ENCODE peak calls at places on chromosomes 4 and X, in five cellular contexts. U is NAMALWA, L is NCI-H526 treated with DMSO at 0.1 percent for 48 hours, N is WERI-Rb-1, J is mesendoderm. Q is an unnamed sample.

GRCh38 chr4:101155368-101155767 is 192.0 kb downstream of the PPP3CA start:
- DNase-seq in U (no peak), L (no peak), N (no peak), J (peak), Q (no peak)

GRCh38 chrX:107714196-107714811 is 61.3 kb downstream of the TSC22D3 start:
- DNase-seq in U (no peak), L (no peak), N (no peak), J (no peak), Q (no peak)

GRCh38 chr4:172953896-172954568 is 214.6 kb upstream of the GALNT7 start:
- DNase-seq in U (no peak), L (no peak), N (no peak), J (no peak), Q (no peak)

GRCh38 chrX:106649523-106650428 is 38.0 kb downstream of the RADX start:
- DNase-seq in U (no peak), L (no peak), N (no peak), J (no peak), Q (no peak)

GRCh38 chr4:165210566-165210965 is 3.2 kb downstream of the KLHL2 start:
- DNase-seq in U (peak), L (peak), N (no peak), J (no peak), Q (no peak)

GRCh38 chr4:80361329-80361900 is 25.9 kb downstream of the CFAP299 start:
- DNase-seq in U (peak), L (no peak), N (no peak), J (peak), Q (peak)

GRCh38 chrX:5869786-5870185 is 358.9 kb downstream of the NLGN4X start:
- DNase-seq in U (no peak), L (no peak), N (no peak), J (no peak), Q (no peak)

GRCh38 chrX:35798042-35798441 is at the start of gene MAGEB16:
- DNase-seq in U (no peak), L (no peak), N (no peak), J (no peak), Q (no peak)

GRCh38 chr4:27360651-27361347 is 500.2 kb downstream of the STIM2 start:
- DNase-seq in U (no peak), L (no peak), N (no peak), J (peak), Q (no peak)

GRCh38 chr4:56907489-56908205 is at the start of gene REST:
- DNase-seq in U (peak), L (peak), N (peak), J (peak), Q (peak)

GRCh38 chr4:76209876-76210275 is 3.7 kb downstream of the SCARB2 start:
- DNase-seq in U (no peak), L (no peak), N (no peak), J (no peak), Q (no peak)

GRCh38 chr4:163816494-163816893 is 322.0 kb downstream of the TMA16 start:
- DNase-seq in U (peak), L (no peak), N (no peak), J (peak), Q (peak)

GRCh38 chrX:37685452-37686347 is at the start of gene XK:
- DNase-seq in U (peak), L (peak), N (no peak), J (peak), Q (no peak)

GRCh38 chr4:8241895-8242696 is 27.5 kb upstream of the HTRA3 start:
- DNase-seq in U (peak), L (peak), N (peak), J (peak), Q (no peak)

GRCh38 chrX:13662537-13662841 is 9.5 kb downstream of the TCEANC start:
- DNase-seq in U (no peak), L (no peak), N (no peak), J (no peak), Q (no peak)

GRCh38 chr4:98470366-98470765 is 188.0 kb downstream of the TSPAN5 start:
- DNase-seq in U (no peak), L (no peak), N (no peak), J (no peak), Q (no peak)

GRCh38 chrX:87409113-87409841 is 108.3 kb upstream of the KLHL4 start:
- DNase-seq in U (no peak), L (no peak), N (no peak), J (peak), Q (no peak)

GRCh38 chr4:4501678-4502077 is 40.2 kb downstream of the STX18 start:
- DNase-seq in U (no peak), L (no peak), N (no peak), J (no peak), Q (no peak)

GRCh38 chr4:137393043-137393442 is 139.3 kb downstream of the PCDH18 start:
- DNase-seq in U (no peak), L (no peak), N (peak), J (peak), Q (no peak)

GRCh38 chr4:82284475-82284857 is 89.3 kb downstream of the HNRNPD start:
- DNase-seq in U (no peak), L (no peak), N (no peak), J (no peak), Q (no peak)

GRCh38 chrX:131861088-131861787 is 161.9 kb upstream of the STK26 start:
- DNase-seq in U (no peak), L (no peak), N (no peak), J (no peak), Q (no peak)

GRCh38 chr4:127788517-127788916 is 6.4 kb downstream of the HSPA4L start:
- DNase-seq in U (peak), L (no peak), N (no peak), J (peak), Q (no peak)

GRCh38 chrX:17413228-17413627 is 38.2 kb downstream of the NHS start:
- DNase-seq in U (no peak), L (no peak), N (no peak), J (no peak), Q (no peak)

GRCh38 chrX:153902388-153902787 is 2.1 kb upstream of the AVPR2 start:
- DNase-seq in U (no peak), L (no peak), N (no peak), J (no peak), Q (no peak)

GRCh38 chr4:2686379-2687265 is 69.5 kb downstream of the TNIP2 start:
- DNase-seq in U (no peak), L (no peak), N (no peak), J (no peak), Q (no peak)

GRCh38 chr4:10184501-10184938 is 67.9 kb upstream of the WDR1 start:
- DNase-seq in U (no peak), L (no peak), N (no peak), J (no peak), Q (no peak)

GRCh38 chrX:143633530-143634372 is 2.1 kb downstream of the SLITRK4 start:
- DNase-seq in U (no peak), L (no peak), N (no peak), J (peak), Q (no peak)

GRCh38 chrX:10240918-10241317 is 84.1 kb downstream of the CLCN4 start:
- DNase-seq in U (no peak), L (no peak), N (no peak), J (no peak), Q (no peak)

GRCh38 chr4:138051157-138051556 is 191.0 kb downstream of the SLC7A11 start:
- DNase-seq in U (no peak), L (no peak), N (no peak), J (no peak), Q (no peak)

GRCh38 chr4:181150173-181150572 is 1093.0 kb upstream of the TENM3 start:
- DNase-seq in U (no peak), L (no peak), N (no peak), J (no peak), Q (no peak)

GRCh38 chr4:184267673-184268573 is 50.2 kb upstream of the ENPP6 start:
- DNase-seq in U (peak), L (peak), N (no peak), J (peak), Q (peak)

GRCh38 chrX:155611302-155611701 is 1.4 kb downstream of the TMLHE start:
- DNase-seq in U (peak), L (no peak), N (no peak), J (no peak), Q (no peak)

GRCh38 chr4:143406523-143406922 is 69.8 kb downstream of the GAB1 start:
- DNase-seq in U (peak), L (no peak), N (no peak), J (no peak), Q (no peak)

GRCh38 chr4:114698256-114698655 is 99.6 kb downstream of the UGT8 start:
- DNase-seq in U (no peak), L (no peak), N (no peak), J (no peak), Q (no peak)

GRCh38 chr4:2472187-2472586 is 3.3 kb downstream of the RNF4 start:
- DNase-seq in U (no peak), L (no peak), N (no peak), J (no peak), Q (no peak)

GRCh38 chrX:48474127-48474526 is 1.9 kb upstream of the FTSJ1 start:
- DNase-seq in U (peak), L (no peak), N (peak), J (peak), Q (no peak)

GRCh38 chrX:120140293-120140981 is 18.0 kb upstream of the RHOXF2 start:
- DNase-seq in U (no peak), L (no peak), N (no peak), J (no peak), Q (no peak)

GRCh38 chr4:38795087-38795486 is 9.5 kb downstream of the TLR1 start:
- DNase-seq in U (no peak), L (no peak), N (no peak), J (no peak), Q (no peak)

GRCh38 chr4:70844180-70844579 is 4.5 kb upstream of the GRSF1 start:
- DNase-seq in U (peak), L (no peak), N (no peak), J (no peak), Q (no peak)